ENCODE peak calls at places on chromosomes 2 and 18, in four cellular contexts. C, D, G and W are unnamed samples.

GRCh38 chr2:144137705-144138428 is 382.1 kb downstream of the ZEB2 start:
- DNase-seq in C (peak), D (no peak), G (no peak), W (no peak)

GRCh38 chr2:48356701-48357322 is 173.1 kb upstream of the STON1 start:
- DNase-seq in C (no peak), D (peak), G (no peak), W (no peak)

GRCh38 chr2:84882775-84883550 is 2.1 kb upstream of the TRABD2A start:
- DNase-seq in C (no peak), D (no peak), G (no peak), W (no peak)

GRCh38 chr2:232486558-232487384 is 863 bp downstream of the ECEL1 start:
- DNase-seq in C (no peak), D (no peak), G (no peak), W (no peak)

GRCh38 chr2:152260939-152261338 is 74.0 kb upstream of the FMNL2 start:
- DNase-seq in C (no peak), D (no peak), G (no peak), W (no peak)

GRCh38 chr2:32632089-32632488 is 4.2 kb downstream of the TTC27 start:
- DNase-seq in C (no peak), D (peak), G (peak), W (no peak)

GRCh38 chr2:168641636-168642035 is 160.8 kb upstream of the NOSTRIN start:
- DNase-seq in C (no peak), D (no peak), G (no peak), W (no peak)

GRCh38 chr2:9203876-9204275 is 2.7 kb upstream of the ASAP2 start:
- DNase-seq in C (no peak), D (no peak), G (no peak), W (no peak)

GRCh38 chr18:24544141-24544498 is 83.7 kb downstream of the HRH4 start:
- DNase-seq in C (peak), D (peak), G (peak), W (no peak)

GRCh38 chr2:126880825-126881224 is 17.9 kb upstream of the TEX51 start:
- DNase-seq in C (no peak), D (no peak), G (no peak), W (no peak)

GRCh38 chr2:107009275-107009674 is 123.3 kb upstream of the ST6GAL2 start:
- DNase-seq in C (no peak), D (no peak), G (no peak), W (no peak)

GRCh38 chr2:31865215-31865614 is 145.6 kb downstream of the MEMO1 start:
- DNase-seq in C (no peak), D (no peak), G (no peak), W (no peak)

GRCh38 chr2:96526101-96526591 is 10.4 kb upstream of the ARID5A start:
- DNase-seq in C (no peak), D (no peak), G (no peak), W (no peak)

GRCh38 chr18:50748243-50749229 is 71.3 kb downstream of the MRO start:
- DNase-seq in C (no peak), D (no peak), G (no peak), W (no peak)

GRCh38 chr2:157751462-157752058 is 122.9 kb upstream of the ACVR1C start:
- DNase-seq in C (peak), D (peak), G (no peak), W (no peak)

GRCh38 chr2:227436436-227436835 is 35.5 kb upstream of the AGFG1 start:
- DNase-seq in C (no peak), D (no peak), G (no peak), W (no peak)

GRCh38 chr2:70703900-70704549 is 64.0 kb downstream of the ADD2 start:
- DNase-seq in C (no peak), D (peak), G (no peak), W (no peak)

GRCh38 chr2:20666364-20667150 is at the start of gene GDF7:
- DNase-seq in C (peak), D (no peak), G (no peak), W (no peak)

GRCh38 chr2:127984551-127984950 is 43.3 kb downstream of the SAP130 start:
- DNase-seq in C (peak), D (peak), G (no peak), W (no peak)

GRCh38 chr18:32722279-32722678 is 50.5 kb downstream of the KLHL14 start:
- DNase-seq in C (no peak), D (no peak), G (no peak), W (no peak)

GRCh38 chr2:176493909-176494308 is 224.7 kb downstream of the MTX2 start:
- DNase-seq in C (no peak), D (no peak), G (no peak), W (no peak)

GRCh38 chr18:6956999-6957398 is 160.6 kb downstream of the LAMA1 start:
- DNase-seq in C (no peak), D (no peak), G (no peak), W (no peak)

GRCh38 chr2:193153576-193153975 is 958.8 kb upstream of the TMEFF2 start:
- DNase-seq in C (no peak), D (no peak), G (no peak), W (no peak)

GRCh38 chr18:7273301-7273911 is 42.5 kb downstream of the LRRC30 start:
- DNase-seq in C (no peak), D (no peak), G (no peak), W (no peak)

GRCh38 chr2:64192570-64193192 is 48.5 kb upstream of the PELI1 start:
- DNase-seq in C (peak), D (no peak), G (no peak), W (no peak)

GRCh38 chr2:228409493-228409892 is 228.0 kb upstream of the SPHKAP start:
- DNase-seq in C (no peak), D (no peak), G (no peak), W (no peak)

GRCh38 chr2:10342245-10342951 is 39.7 kb downstream of the HPCAL1 start:
- DNase-seq in C (no peak), D (no peak), G (no peak), W (no peak)

GRCh38 chr18:76880026-76880425 is 57.7 kb downstream of the ZNF236 start:
- DNase-seq in C (no peak), D (no peak), G (no peak), W (no peak)

GRCh38 chr2:19574788-19575260 is 216.4 kb upstream of the OSR1 start:
- DNase-seq in C (no peak), D (no peak), G (no peak), W (no peak)

GRCh38 chr2:238921681-238922319 is 73.9 kb downstream of the TWIST2 start:
- DNase-seq in C (no peak), D (no peak), G (no peak), W (no peak)

GRCh38 chr2:75516378-75517122 is 44.2 kb downstream of the EVA1A start:
- DNase-seq in C (peak), D (no peak), G (no peak), W (no peak)

GRCh38 chr2:98502556-98503335 is 58.1 kb downstream of the INPP4A start:
- DNase-seq in C (no peak), D (no peak), G (no peak), W (no peak)

GRCh38 chr2:70935468-70936164 is at the start of gene ATP6V1B1:
- DNase-seq in C (peak), D (no peak), G (no peak), W (no peak)

GRCh38 chr2:227813562-227814353 is at the start of gene CCL20:
- DNase-seq in C (peak), D (no peak), G (no peak), W (no peak)

DNA sequence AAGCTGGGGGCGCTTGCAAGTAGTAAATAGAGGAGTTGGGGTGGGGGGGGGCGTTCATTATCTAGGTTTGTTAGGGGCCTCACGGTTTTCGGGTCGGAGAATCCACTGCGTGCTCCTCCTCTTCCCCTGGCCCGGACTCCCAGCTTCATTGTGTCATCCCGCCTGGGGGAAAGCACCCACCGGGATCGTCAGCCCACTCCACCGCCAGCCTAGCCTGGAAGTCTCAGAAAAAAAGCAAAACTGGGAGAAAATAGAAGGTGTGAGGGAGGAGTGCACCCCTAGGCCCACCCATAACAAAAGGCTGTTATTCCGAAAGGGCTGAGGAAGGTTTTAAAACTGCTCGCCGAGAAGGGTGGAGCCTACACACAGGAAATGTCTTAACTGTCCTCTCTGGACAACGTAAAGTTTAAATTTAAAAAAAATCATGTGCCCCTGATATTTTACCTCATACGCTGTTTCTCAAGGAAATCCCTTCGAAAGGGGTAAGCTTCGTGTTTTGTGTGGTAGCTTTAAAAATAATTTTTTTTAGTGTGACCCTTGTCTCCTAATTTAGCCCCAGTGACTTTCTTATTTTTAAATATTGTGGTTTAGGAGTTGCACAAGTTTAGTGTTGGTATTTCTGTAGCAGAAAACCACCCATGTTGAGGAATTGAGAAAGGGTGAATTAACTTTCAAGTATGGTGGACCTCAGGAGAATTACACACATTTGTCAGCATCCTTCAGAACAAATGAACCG is 104.2 kb downstream of the SPTBN1 start:
- DNase-seq in C (no peak), D (peak), G (no peak), W (no peak)
- TF ChIP-seq POLR2AphosphoS5 in C (no peak), D (peak), G (no peak), W (peak)

DNA sequence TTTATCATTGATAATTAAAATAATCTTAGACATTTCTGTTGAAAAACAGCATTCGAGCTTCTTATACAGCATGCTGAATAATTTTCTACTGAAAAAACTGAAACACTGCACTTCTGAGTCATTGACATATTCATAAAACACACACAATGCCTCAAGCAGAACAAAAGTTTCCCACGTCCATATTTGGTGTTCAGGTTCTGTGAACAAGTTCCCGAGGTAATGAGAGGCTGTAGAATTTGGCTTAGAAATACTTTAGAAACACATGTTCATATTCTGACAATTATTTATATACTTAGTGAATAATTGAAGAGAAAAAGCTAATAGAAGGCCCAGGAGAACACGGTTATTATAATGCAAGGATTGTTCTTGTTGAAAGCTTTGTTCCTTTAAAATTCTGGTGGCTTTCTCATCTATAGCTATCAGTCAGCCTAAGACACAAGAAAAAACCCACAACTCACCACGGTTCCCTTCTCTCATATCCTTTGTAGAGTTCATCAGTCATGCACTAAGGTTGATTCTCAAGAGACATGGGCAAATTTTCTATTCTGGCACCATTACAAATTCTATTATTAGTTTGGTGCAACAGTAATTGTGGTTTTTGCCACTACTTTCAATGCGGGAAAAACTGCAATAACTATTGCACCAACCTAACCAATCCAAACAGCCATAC is 194.4 kb downstream of the TMX3 start:
- DNase-seq in C (no peak), D (no peak), G (no peak), W (no peak)
- TF ChIP-seq SIN3A in C (no peak), D (no peak), G (no peak), W (no peak)

GRCh38 chr18:72235422-72235821 is 308.7 kb downstream of the CBLN2 start:
- DNase-seq in C (no peak), D (no peak), G (no peak), W (no peak)
- TF ChIP-seq TCF7L2 in C (no peak), D (no peak), G (no peak), W (no peak)

DNA sequence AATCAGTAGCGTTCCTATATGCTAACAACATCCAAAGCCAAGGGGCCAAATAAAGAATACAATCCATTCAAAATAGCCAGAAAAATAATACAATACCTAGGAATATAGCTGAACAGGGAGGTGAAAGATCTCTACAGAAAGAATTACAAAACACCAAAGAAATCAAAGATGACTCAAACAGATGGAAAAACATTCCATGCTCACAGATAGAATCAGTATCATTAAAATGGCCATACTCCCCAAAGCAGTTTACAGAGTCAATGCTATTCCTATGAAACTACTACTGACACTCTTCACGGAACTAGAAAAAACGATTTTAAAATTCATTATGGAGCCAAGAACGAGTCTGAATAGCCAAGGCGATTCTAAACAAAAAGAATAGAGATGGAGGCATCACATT is 57.4 kb downstream of the CCBE1 start:
- DNase-seq in C (no peak), D (no peak), G (no peak), W (no peak)
- TF ChIP-seq POLR2AphosphoS5 in C (no peak), D (no peak), G (no peak), W (no peak)